ENCODE peak calls at places on chromosomes 3 and 15, in nine cellular contexts. W is upper lobe of right lung, Y is uterus, B is ovary, X is astrocyte of the spinal cord, C is prostate gland, V is AG04450, U is AG09309, T is left ventricle myocardium inferior. A is an unnamed sample.

GRCh38 chr15:64806509-64806908 is 18.9 kb downstream of the PIF1 start:
- DNase-seq in W (no peak), X (no peak), B (no peak), U (no peak), Y (no peak), V (no peak), T (no peak), C (no peak), A (no peak)

GRCh38 chr3:107574650-107575049 is 51.9 kb downstream of the BBX start:
- DNase-seq in V (peak; percentile 18), U (no peak), T (no peak), W (no peak), X (peak; percentile 50), C (no peak), B (no peak), Y (no peak), A (no peak)

GRCh38 chr3:21273256-21273999 is 477.6 kb downstream of the ZNF385D start:
- DNase-seq in U (peak; percentile 13), V (no peak), C (no peak), T (no peak), Y (no peak), W (no peak), B (no peak), X (peak; percentile 56), A (no peak)

GRCh38 chr3:14674841-14675240 is at the start of gene C3orf20:
- DNase-seq in Y (no peak), X (no peak), U (no peak), W (no peak), V (no peak), C (no peak), B (no peak), T (no peak), A (no peak)

GRCh38 chr15:90482124-90483011 is 47.4 kb upstream of the CRTC3 start:
- DNase-seq in U (peak; percentile 40), C (peak; percentile 27), B (peak; percentile 37), Y (peak; percentile 40), T (no peak), V (peak; percentile 32), X (peak; percentile 59), W (no peak), A (no peak)

GRCh38 chr3:193378706-193379105 is at the start of gene ATP13A5:
- DNase-seq in W (no peak), V (no peak), Y (no peak), C (no peak), U (no peak), T (no peak), X (no peak), B (no peak), A (peak; percentile 6)

GRCh38 chr15:37682304-37682703 is 252.1 kb upstream of the TMCO5A start:
- DNase-seq in V (no peak), U (no peak), Y (no peak), X (peak; percentile 32), T (no peak), W (no peak), C (no peak), B (no peak), A (no peak)

GRCh38 chr15:101013769-101014223 is 94.6 kb downstream of the LRRK1 start:
- DNase-seq in Y (no peak), U (no peak), X (no peak), W (no peak), B (no peak), V (no peak), T (no peak), C (no peak), A (peak; percentile 80)

GRCh38 chr15:48507416-48508065 is 138.0 kb downstream of the FBN1 start:
- DNase-seq in U (no peak), Y (no peak), X (peak; percentile 72), C (peak; percentile 20), V (peak; percentile 11), T (no peak), B (peak; percentile 25), W (no peak), A (no peak)

GRCh38 chr15:63186065-63186464 is 3.3 kb upstream of the RAB8B start:
- DNase-seq in Y (no peak), X (peak; percentile 51), W (no peak), C (no peak), B (no peak), V (peak; percentile 51), U (no peak), T (no peak), A (no peak)

GRCh38 chr3:149618151-149619123 is 39.4 kb downstream of the WWTR1 start:
- DNase-seq in V (no peak), X (peak; percentile 53), Y (no peak), T (peak; percentile 29), W (no peak), B (no peak), U (no peak), C (peak; percentile 8), A (no peak)

GRCh38 chr3:3258281-3258680 is 78.8 kb upstream of the CRBN start:
- DNase-seq in W (no peak), T (no peak), B (no peak), Y (no peak), V (no peak), C (no peak), U (no peak), X (no peak), A (no peak)

GRCh38 chr15:31377030-31377429 is 50.4 kb downstream of the KLF13 start:
- DNase-seq in Y (no peak), B (no peak), X (no peak), T (peak; percentile 13), U (no peak), C (no peak), W (peak; percentile 84), V (no peak), A (no peak)

GRCh38 chr3:23111286-23111685 is 91.8 kb upstream of the UBE2E2 start:
- DNase-seq in W (no peak), C (no peak), U (no peak), T (no peak), B (no peak), Y (no peak), X (no peak), V (no peak), A (no peak)

DNA sequence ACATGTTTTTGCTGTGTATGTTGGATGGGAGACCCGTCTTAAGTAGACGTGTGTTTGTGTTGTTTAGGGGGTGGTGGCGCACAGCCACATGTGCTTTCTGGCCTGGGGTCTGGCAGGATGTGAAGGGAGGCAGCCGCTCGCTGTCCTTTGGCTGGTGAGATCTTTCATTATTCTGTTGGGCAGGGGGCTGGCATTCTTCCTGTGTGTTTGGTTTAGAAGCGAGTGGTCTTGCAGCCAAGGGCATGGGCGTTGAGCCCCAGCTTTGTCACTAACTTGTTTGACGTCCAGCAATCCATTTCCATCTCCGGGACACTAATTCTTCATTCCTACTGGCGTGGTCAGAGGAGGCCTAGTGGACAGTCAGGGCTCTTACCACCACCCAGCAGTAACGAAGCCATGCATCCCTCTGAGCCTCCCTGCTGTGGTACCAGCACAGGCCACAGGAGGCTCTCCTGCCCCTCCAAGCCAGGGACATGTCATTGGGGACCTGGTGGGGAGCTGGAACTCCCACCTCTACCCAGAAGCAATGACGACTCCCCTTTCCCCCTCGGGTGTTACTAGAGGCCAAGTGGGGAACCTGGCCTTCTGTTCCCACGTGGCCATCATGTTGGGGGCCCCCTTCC is 10.7 kb downstream of the THSD4 start:
- DNase-seq in T (no peak), X (no peak), B (no peak), U (no peak), Y (no peak), W (no peak), C (no peak), V (no peak), A (no peak)
- TF ChIP-seq CTCF in T (peak; percentile 27), X (peak; percentile 44), B (no peak), U (peak; percentile 12), Y (peak; percentile 24), W (no peak), C (no peak), V (peak; percentile 50), A (peak; percentile 18)

DNA sequence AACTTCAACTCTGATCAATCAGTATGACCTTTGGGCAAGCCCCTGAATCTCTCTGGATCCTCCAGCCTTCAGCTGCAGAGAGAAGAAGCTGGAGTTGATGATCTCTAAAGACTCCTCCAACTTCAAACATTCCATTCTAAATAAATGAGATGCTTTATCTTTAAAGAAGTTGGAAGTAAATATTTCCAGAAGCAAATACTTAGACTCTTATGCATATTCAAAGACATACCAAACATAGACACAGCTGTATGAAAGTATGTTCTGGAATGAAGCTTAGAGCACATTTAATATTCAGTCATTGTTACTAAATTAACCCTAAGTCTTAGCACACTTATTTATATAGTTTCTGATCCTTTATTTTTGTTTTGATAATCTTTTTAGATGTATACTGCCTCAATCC is 77.6 kb upstream of the ACP3 start:
- DNase-seq in X (no peak), Y (no peak), T (no peak), W (no peak), V (no peak), U (no peak), C (no peak), B (no peak), A (no peak)
- TF ChIP-seq CTCF in X (no peak), Y (no peak), T (no peak), W (no peak), V (no peak), U (no peak), C (no peak), B (no peak), A (no peak)

GRCh38 chr15:79539426-79539825 is 107.3 kb downstream of the MINAR1 start:
- DNase-seq in Y (no peak), V (no peak), T (no peak), X (no peak), C (no peak), W (no peak), U (no peak), B (no peak), A (no peak)

GRCh38 chr15:79541176-79541575 is 109.0 kb downstream of the MINAR1 start:
- DNase-seq in B (no peak), U (no peak), C (no peak), X (no peak), V (no peak), Y (no peak), W (no peak), T (no peak), A (no peak)

GRCh38 chr15:79540551-79540950 is 108.4 kb downstream of the MINAR1 start:
- DNase-seq in V (no peak), X (no peak), C (no peak), Y (no peak), T (no peak), W (no peak), B (no peak), U (no peak), A (no peak)

GRCh38 chr15:79543097-79543496 is 111.0 kb downstream of the MINAR1 start:
- DNase-seq in B (no peak), C (no peak), W (no peak), T (no peak), X (no peak), U (no peak), Y (no peak), V (no peak), A (no peak)
- TF ChIP-seq CTCF in B (no peak), C (no peak), W (no peak), T (no peak), X (no peak), U (peak; percentile 1), Y (no peak), V (peak; percentile 3), A (no peak)

DNA sequence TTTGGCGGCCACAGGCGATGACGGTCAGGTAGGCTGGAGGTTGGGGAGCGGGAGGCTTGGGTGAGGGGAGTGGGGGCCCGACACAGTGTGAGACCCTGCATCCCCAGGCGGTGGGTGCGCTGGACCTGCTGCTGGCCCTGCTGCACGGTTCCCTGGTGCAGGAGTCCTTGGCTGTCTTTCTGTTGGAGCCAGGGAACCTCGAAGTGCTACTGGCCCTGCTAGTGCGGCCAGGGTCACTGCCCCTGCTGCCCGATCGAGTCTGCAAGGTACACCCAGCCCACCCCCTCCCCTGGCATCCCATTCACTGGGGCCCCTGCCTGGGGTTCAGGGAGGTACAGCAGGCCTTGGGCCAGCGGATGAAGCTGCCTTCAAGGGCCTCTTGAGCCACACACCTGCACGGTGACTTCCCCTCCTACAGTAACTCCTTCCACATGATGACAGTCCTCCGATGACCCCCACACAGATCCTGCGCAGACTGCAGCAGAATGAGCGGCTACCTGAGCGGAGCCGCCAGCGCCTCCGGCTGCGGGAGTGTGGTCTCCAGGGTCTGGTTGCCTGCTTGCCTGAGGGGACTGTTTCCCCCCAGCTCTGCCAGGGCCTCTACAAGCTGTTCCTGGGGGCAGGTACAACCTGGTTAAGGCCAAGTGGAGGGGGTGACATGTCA is 19.5 kb downstream of the NBEAL2 start:
- DNase-seq in W (peak; percentile 57), V (no peak), Y (no peak), B (no peak), U (no peak), T (peak; percentile 14), X (no peak), C (no peak), A (no peak)
- TF ChIP-seq CTCF in W (no peak), V (no peak), Y (no peak), B (peak; percentile 2), U (no peak), T (peak; percentile 35), X (no peak), C (no peak), A (no peak)